ENCODE peak calls at places on chromosome 3, in five cellular contexts. I is cardiac muscle cell, Z is stomach, D is HFF-Myc, V is fibroblast of pulmonary artery. C is an unnamed sample.

GRCh38 chr3:124347418-124347817 is 355.5 kb upstream of the ROPN1 start:
- DNase-seq in Z (no peak), V (no peak), D (no peak), I (no peak), C (no peak)

GRCh38 chr3:115190747-115191146 is 43.7 kb upstream of the ZBTB20 start:
- DNase-seq in Z (no peak), I (no peak), D (no peak), V (no peak), C (no peak)

GRCh38 chr3:159861369-159861987 is 127.2 kb upstream of the IL12A start:
- DNase-seq in V (no peak), I (no peak), D (no peak), Z (no peak), C (no peak)

GRCh38 chr3:43288850-43289249 is 2.5 kb downstream of the SNRK start:
- DNase-seq in Z (no peak), V (no peak), D (no peak), I (no peak), C (no peak)

GRCh38 chr3:106345353-106346027 is 476.7 kb upstream of the CBLB start:
- DNase-seq in Z (no peak), V (peak), D (peak), I (no peak), C (peak)

GRCh38 chr3:120791958-120792357 is 49.4 kb downstream of the GTF2E1 start:
- DNase-seq in V (peak), D (no peak), Z (no peak), I (no peak), C (peak)

GRCh38 chr3:46725663-46726314 is 8.1 kb upstream of the PRSS50 start:
- DNase-seq in Z (peak), V (peak), D (no peak), I (no peak), C (no peak)

GRCh38 chr3:146491303-146491702 is 21.9 kb upstream of the PLSCR2 start:
- DNase-seq in V (peak), D (no peak), I (no peak), Z (no peak), C (peak)

GRCh38 chr3:76756578-76756977 is 283.3 kb upstream of the ROBO2 start:
- DNase-seq in V (no peak), Z (peak), D (no peak), I (no peak), C (no peak)

GRCh38 chr3:111803123-111803593 is 55.9 kb upstream of the PHLDB2 start:
- DNase-seq in D (peak), Z (peak), V (peak), I (peak), C (peak)

GRCh38 chr3:57689367-57690053 is 3.4 kb downstream of the DENND6A start:
- DNase-seq in V (no peak), I (no peak), Z (no peak), D (no peak), C (no peak)

GRCh38 chr3:120364821-120365220 is 15.7 kb upstream of the LRRC58 start:
- DNase-seq in Z (no peak), I (no peak), V (peak), D (no peak), C (peak)

GRCh38 chr3:3801510-3801841 is 2.2 kb downstream of the LRRN1 start:
- DNase-seq in I (no peak), Z (no peak), V (no peak), D (no peak), C (no peak)

GRCh38 chr3:193061157-193061556 is 143.5 kb upstream of the MB21D2 start:
- DNase-seq in V (no peak), D (no peak), I (no peak), Z (no peak), C (no peak)

GRCh38 chr3:115401891-115402501 is 221.3 kb upstream of the GAP43 start:
- DNase-seq in D (no peak), I (no peak), Z (no peak), V (peak), C (peak)

GRCh38 chr3:144085964-144086363 is 114.3 kb downstream of the DIPK2A start:
- DNase-seq in Z (no peak), D (no peak), V (peak), I (no peak), C (peak)

GRCh38 chr3:170109579-170110293 is 71.8 kb downstream of the PHC3 start:
- DNase-seq in V (no peak), D (no peak), Z (no peak), I (no peak), C (no peak)

GRCh38 chr3:156749244-156749643 is 74.9 kb downstream of the TIPARP start:
- DNase-seq in Z (no peak), V (no peak), D (no peak), I (peak), C (peak)

GRCh38 chr3:87225659-87226058 is 1.4 kb upstream of the CHMP2B start:
- DNase-seq in D (no peak), I (no peak), V (peak), Z (no peak), C (no peak)

GRCh38 chr3:190697901-190698300 is 164.6 kb downstream of the GMNC start:
- DNase-seq in I (no peak), Z (no peak), V (peak), D (peak), C (peak)

GRCh38 chr3:141076821-141077571 is 25.8 kb downstream of the SPSB4 start:
- DNase-seq in Z (peak), I (peak), D (no peak), V (peak), C (peak)

GRCh38 chr3:161671141-161671540 is 174.5 kb downstream of the OTOL1 start:
- DNase-seq in I (no peak), V (no peak), Z (no peak), D (no peak), C (no peak)

GRCh38 chr3:195240171-195240701 is 30.7 kb downstream of the XXYLT1 start:
- DNase-seq in V (no peak), Z (no peak), D (no peak), I (no peak), C (peak)

GRCh38 chr3:74643636-74644035 is 29.2 kb upstream of the CNTN3 start:
- DNase-seq in Z (peak), I (peak), V (peak), D (no peak), C (no peak)

GRCh38 chr3:88632226-88632625 is 475.2 kb upstream of the EPHA3 start:
- DNase-seq in D (no peak), V (no peak), Z (no peak), I (no peak), C (no peak)

GRCh38 chr3:4950351-4950784 is 28.9 kb upstream of the BHLHE40 start:
- DNase-seq in I (no peak), D (no peak), Z (no peak), V (peak), C (no peak)

GRCh38 chr3:4583441-4583840 is 90.3 kb downstream of the ITPR1 start:
- DNase-seq in Z (no peak), I (no peak), V (peak), D (no peak), C (peak)

GRCh38 chr3:47404955-47405790 is 24.4 kb downstream of the PTPN23 start:
- DNase-seq in I (peak), Z (peak), D (no peak), V (peak), C (peak)

GRCh38 chr3:99842826-99843589 is 25.3 kb downstream of the CMSS1 start:
- DNase-seq in D (peak), Z (no peak), V (peak), I (peak), C (peak)

GRCh38 chr3:100087203-100087602 is 27.1 kb downstream of the FILIP1L start:
- DNase-seq in Z (no peak), V (peak), D (no peak), I (no peak), C (peak)

GRCh38 chr3:70383360-70383831 is 71.0 kb upstream of the MDFIC2 start:
- DNase-seq in I (no peak), D (no peak), V (no peak), Z (no peak), C (no peak)

GRCh38 chr3:129855454-129856419 is 37.8 kb downstream of the TMCC1 start:
- DNase-seq in I (no peak), Z (no peak), V (peak), D (no peak), C (peak)

GRCh38 chr3:61545716-61546115 is 15.7 kb upstream of the PTPRG start:
- DNase-seq in V (no peak), D (no peak), Z (no peak), I (no peak), C (no peak)

GRCh38 chr3:196914866-196915265 is 27.5 kb downstream of the NCBP2 start:
- DNase-seq in I (no peak), Z (no peak), D (no peak), V (no peak), C (no peak)
- TF ChIP-seq CTCF in I (no peak), Z (no peak), D (no peak), V (no peak), C (no peak)

DNA sequence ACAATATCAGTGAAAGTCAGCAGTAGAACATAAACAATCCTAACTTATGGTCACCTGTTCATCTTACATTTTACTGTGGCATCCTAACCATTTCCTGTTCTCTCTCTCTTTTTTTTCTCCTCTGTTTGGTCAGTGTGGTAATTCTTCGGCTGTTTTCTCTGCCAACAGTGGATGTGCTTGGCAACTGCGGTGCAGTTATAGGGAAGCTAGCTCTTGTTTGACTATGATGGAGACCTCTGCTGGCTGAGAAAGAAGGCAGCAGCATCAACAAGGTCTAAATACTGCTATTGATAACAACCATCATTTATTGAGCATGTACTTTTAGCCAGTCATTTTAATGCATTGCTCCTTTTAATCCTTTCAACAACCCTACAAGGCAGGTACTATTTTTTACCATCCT is 723 bp upstream of the DRD3 start:
- DNase-seq in I (peak), D (peak), Z (no peak), V (peak), C (peak)
- TF ChIP-seq CTCF in I (peak), D (peak), Z (no peak), V (peak), C (peak)

GRCh38 chr3:7421065-7421464 is 560.1 kb downstream of the GRM7 start:
- DNase-seq in V (no peak), Z (no peak), I (no peak), D (no peak), C (no peak)
- TF ChIP-seq CTCF in V (no peak), Z (no peak), I (no peak), D (no peak), C (no peak)

DNA sequence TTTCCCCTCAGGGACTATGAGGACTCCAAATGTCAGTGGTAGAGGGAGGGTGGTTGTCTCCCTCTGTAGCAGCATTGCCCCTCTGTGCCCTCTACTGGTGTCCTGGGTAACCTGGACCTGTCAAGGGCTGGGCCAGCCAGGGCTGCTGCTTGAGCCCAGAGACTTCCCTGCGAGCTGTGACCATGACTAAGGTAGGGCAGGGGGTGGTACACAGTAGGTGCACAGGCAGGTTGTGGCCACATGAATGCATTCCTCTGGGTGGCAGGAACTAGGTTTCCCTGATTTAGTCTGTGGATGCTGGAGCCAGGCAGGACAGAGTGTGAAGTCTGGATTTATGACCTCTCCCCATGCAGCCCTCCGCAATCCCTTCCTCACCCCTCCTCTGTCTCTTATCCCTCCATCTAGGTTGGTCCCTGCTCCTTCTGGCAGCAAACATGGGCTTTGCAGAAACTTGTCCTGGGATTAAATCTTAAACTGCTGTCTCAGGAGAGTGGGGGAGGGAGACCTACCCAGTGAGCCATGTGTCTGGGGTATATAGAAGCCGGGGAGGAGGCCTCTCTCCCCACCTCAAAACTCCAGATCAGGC is 8.7 kb upstream of the SEMA3F start:
- DNase-seq in I (no peak), Z (no peak), D (no peak), V (no peak), C (no peak)
- TF ChIP-seq CTCF in I (no peak), Z (no peak), D (no peak), V (no peak), C (no peak)

DNA sequence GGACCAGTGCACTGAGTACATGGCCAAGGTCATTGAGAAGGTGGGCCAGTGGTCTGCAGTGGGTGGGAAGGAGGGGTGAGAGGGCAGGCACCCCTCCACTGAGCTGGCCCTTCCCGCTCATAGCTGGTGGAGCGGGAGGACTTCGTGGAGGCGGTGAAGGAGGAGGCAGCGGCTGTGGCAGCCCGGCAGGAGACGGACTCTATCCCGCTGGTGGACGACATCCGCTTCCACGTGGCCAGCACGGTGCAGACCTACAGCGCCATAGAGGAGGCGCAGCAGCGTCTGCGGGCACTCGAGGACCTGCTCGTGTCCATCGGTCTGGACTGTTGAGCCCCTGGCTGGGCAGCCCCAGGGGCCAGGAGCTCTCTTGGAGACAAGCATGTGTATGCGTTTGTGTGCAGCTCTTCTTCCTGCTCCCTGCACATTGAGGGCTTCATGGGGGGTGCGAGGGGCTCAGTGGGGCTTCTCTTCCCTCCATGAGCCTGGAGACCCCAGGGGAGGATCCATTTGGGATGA is 7.5 kb downstream of the ABTB1 start:
- DNase-seq in Z (peak), I (no peak), V (no peak), D (no peak), C (no peak)
- TF ChIP-seq CTCF in Z (no peak), I (no peak), V (no peak), D (no peak), C (no peak)

DNA sequence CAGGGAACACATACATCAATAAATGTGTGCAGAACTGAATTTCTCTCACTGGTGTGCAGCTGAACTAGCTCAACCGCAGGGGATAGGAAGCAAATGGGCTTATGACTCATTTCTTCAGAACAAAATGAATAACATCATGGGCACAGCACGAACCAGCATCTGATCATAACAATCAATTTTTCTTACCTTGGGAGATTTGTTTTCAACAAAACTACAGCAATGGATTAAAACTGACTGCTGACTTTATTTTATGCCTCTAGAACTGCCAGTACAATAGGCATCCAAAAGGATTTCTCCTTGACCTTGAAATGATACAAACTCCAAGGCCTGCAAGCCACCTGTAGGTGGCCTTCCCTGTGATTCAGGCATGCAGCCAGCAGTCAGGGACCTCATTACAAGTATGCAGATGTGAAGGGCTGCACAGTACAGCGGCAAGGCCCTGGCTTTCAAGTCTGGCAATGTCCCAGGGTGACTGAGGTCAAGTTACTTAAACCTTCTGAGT is 26.1 kb downstream of the TAMM41 start:
- DNase-seq in Z (peak), I (peak), V (no peak), D (peak), C (no peak)
- TF ChIP-seq CTCF in Z (no peak), I (no peak), V (peak), D (peak), C (no peak)